ENCODE peak calls at places on chromosomes 11 and 22, in seven cellular contexts. E, P, G, Q, C, N and O are unnamed samples. For H3K9me3 and H3K4me1, the result is how much of the 10 kb centered on the place peaks cover.

GRCh38 chr11:134878785-134879184 is 466.7 kb upstream of the B3GAT1 start:
- DNase-seq in P (no peak), Q (no peak), E (no peak), C (no peak), N (no peak), G (no peak), O (no peak)

GRCh38 chr22:25068701-25069100 is 116.2 kb downstream of the KIAA1671 start:
- DNase-seq in C (no peak), G (no peak), Q (no peak), P (no peak), E (no peak), N (no peak), O (peak)

GRCh38 chr11:115379528-115379927 is 124.7 kb downstream of the CADM1 start:
- DNase-seq in E (no peak), C (no peak), P (no peak), Q (no peak), G (no peak), N (no peak), O (no peak)

GRCh38 chr11:12187399-12187798 is 77.0 kb downstream of the MICAL2 start:
- DNase-seq in Q (no peak), C (peak), N (no peak), P (no peak), G (no peak), E (no peak), O (peak)

GRCh38 chr22:19044381-19044780 is 77.8 kb downstream of the DGCR2 start:
- DNase-seq in P (peak), G (no peak), E (no peak), N (no peak), Q (no peak), C (no peak), O (no peak)

GRCh38 chr11:56910046-56910753 is 78.5 kb upstream of the OR5AK2 start:
- DNase-seq in N (no peak), P (no peak), E (peak), Q (no peak), G (no peak), C (peak), O (no peak)

GRCh38 chr11:7869467-7869866 is 61.6 kb downstream of the OR10A6 start:
- DNase-seq in P (no peak), N (no peak), E (no peak), G (no peak), Q (no peak), C (peak), O (no peak)

GRCh38 chr22:36194971-36195370 is 6.6 kb downstream of the APOL4 start:
- DNase-seq in N (peak), E (peak), C (peak), P (peak), G (peak), Q (no peak), O (no peak)

GRCh38 chr22:35452351-35452781 is 52.4 kb downstream of the MCM5 start:
- DNase-seq in G (no peak), E (peak), Q (peak), C (no peak), P (peak), N (no peak), O (peak)

GRCh38 chr11:2077061-2077802 is 62.0 kb downstream of the IGF2 start:
- DNase-seq in N (no peak), G (no peak), E (no peak), Q (no peak), P (no peak), C (peak), O (no peak)

GRCh38 chr11:9783986-9784385 is 120.1 kb downstream of the SWAP70 start:
- DNase-seq in C (no peak), Q (no peak), N (no peak), G (no peak), P (no peak), E (no peak), O (no peak)

GRCh38 chr11:66745356-66746235 is 16.6 kb upstream of the SPTBN2 start:
- DNase-seq in P (peak), N (no peak), E (peak), C (no peak), G (no peak), Q (no peak), O (peak)

GRCh38 chr11:1122356-1123002 is 35.3 kb upstream of the MUC5AC start:
- DNase-seq in P (no peak), N (no peak), E (peak), G (no peak), C (no peak), Q (peak), O (peak)

GRCh38 chr22:22932512-22932941 is 44.9 kb downstream of the IGLL5 start:
- DNase-seq in P (no peak), C (no peak), G (no peak), Q (no peak), N (no peak), E (no peak), O (no peak)

GRCh38 chr11:84963240-84963639 is 663.9 kb downstream of the DLG2 start:
- DNase-seq in C (no peak), P (no peak), Q (no peak), N (no peak), E (no peak), G (no peak), O (no peak)

GRCh38 chr11:46451759-46452158 is 60.2 kb upstream of the CHRM4 start:
- DNase-seq in N (no peak), C (no peak), P (no peak), G (no peak), E (no peak), Q (no peak), O (no peak)

GRCh38 chr11:12815150-12815523 is 140.9 kb downstream of the TEAD1 start:
- DNase-seq in E (no peak), P (no peak), Q (no peak), C (no peak), G (no peak), N (no peak), O (no peak)

GRCh38 chr22:30186048-30186447 is 60.5 kb downstream of the LIF start:
- DNase-seq in E (no peak), G (no peak), C (no peak), N (no peak), P (no peak), Q (no peak), O (no peak)

GRCh38 chr11:7576671-7577225 is 62.9 kb downstream of the PPFIBP2 start:
- DNase-seq in P (peak), E (no peak), N (peak), Q (no peak), G (no peak), C (peak), O (no peak)

GRCh38 chr11:842370-843002 is at the start of the genes POLR2L and TSPAN4:
- DNase-seq in N (peak), C (peak), Q (peak), E (peak), P (peak), G (peak), O (peak)

GRCh38 chr11:129639300-129639699 is 176.3 kb upstream of the TMEM45B start:
- DNase-seq in C (peak), E (no peak), P (no peak), G (no peak), N (no peak), Q (no peak), O (no peak)

GRCh38 chr11:34897171-34897870 is 18.9 kb downstream of the APIP start:
- DNase-seq in C (no peak), N (no peak), G (no peak), P (no peak), E (no peak), Q (no peak), O (no peak)
- H3K9me3 ChIP-seq in C (under half), N (half or more), G (under half), P (under half), E (under half), Q (under half), O (under half)

GRCh38 chr11:62542111-62542745 is 4.4 kb downstream of the AHNAK start:
- DNase-seq in G (no peak), P (peak), E (peak), Q (no peak), N (no peak), C (no peak), O (no peak)
- H3K4me1 ChIP-seq in G (half or more), P (half or more), E (half or more), Q (under half), N (half or more), C (half or more), O (half or more)

DNA sequence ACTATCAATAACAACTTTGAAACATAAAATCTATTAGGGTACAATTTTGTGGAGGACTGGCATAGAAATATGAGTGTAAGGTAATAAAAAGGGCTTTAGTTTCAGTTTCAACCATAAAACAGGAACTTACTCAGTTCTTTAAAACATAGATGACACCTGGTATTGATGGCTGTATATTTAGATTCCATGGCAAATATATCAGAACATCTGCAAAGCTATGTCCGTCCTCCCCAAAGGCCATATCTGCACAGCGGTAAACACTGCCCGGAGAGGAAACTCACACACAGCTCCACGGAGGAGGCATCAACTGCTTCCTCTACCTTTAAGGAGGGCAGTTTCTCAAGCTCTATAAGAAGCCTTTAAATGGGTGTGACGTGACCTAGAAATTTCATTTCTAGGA is 993.3 kb downstream of the BRD1 start:
- DNase-seq in Q (no peak), E (no peak), P (no peak), N (no peak), C (no peak), G (no peak), O (no peak)
- H3K4me3 ChIP-seq in Q (no peak), E (no peak), P (no peak), N (no peak), C (no peak), G (no peak), O (no peak)

GRCh38 chr22:48658246-48658645 is 1169.4 kb downstream of the BRD1 start:
- DNase-seq in G (no peak), P (no peak), N (no peak), Q (no peak), E (no peak), C (no peak), O (peak)
- H3K9me3 ChIP-seq in G (under half), P (under half), N (under half), Q (under half), E (under half), C (under half), O (under half)